ENCODE peak calls at places on chromosomes 16 and 17, in four cellular contexts. E, B, J and R are unnamed samples.

GRCh38 chr16:2023098-2023925 is 3.4 kb upstream of the NHERF2 start:
- DNase-seq in E (peak), B (peak), J (peak), R (peak)

GRCh38 chr17:45284176-45285140 is 22.6 kb upstream of the SPATA32 start:
- DNase-seq in E (no peak), B (no peak), J (no peak), R (no peak)

GRCh38 chr17:67520282-67520906 is 143.3 kb downstream of the PITPNC1 start:
- DNase-seq in E (no peak), B (no peak), J (no peak), R (no peak)

GRCh38 chr16:86075488-86075785 is 176.5 kb downstream of the IRF8 start:
- DNase-seq in E (no peak), B (no peak), J (no peak), R (no peak)

GRCh38 chr16:87550510-87550961 is 51.8 kb upstream of the JPH3 start:
- DNase-seq in E (peak), B (peak), J (peak), R (peak)

GRCh38 chr16:85683363-85683762 is 5.4 kb downstream of the GINS2 start:
- DNase-seq in E (no peak), B (no peak), J (no peak), R (no peak)

GRCh38 chr16:57916735-57917450 is 54.0 kb downstream of the CNGB1 start:
- DNase-seq in E (no peak), B (no peak), J (no peak), R (no peak)

GRCh38 chr17:40366861-40367518 is 2.5 kb upstream of the GJD3 start:
- DNase-seq in E (no peak), B (no peak), J (peak), R (no peak)

GRCh38 chr16:75252946-75253911 is 1.8 kb upstream of the BCAR1 start:
- DNase-seq in E (no peak), B (no peak), J (no peak), R (no peak)

GRCh38 chr16:55678061-55678935 is 22.5 kb downstream of the SLC6A2 start:
- DNase-seq in E (no peak), B (no peak), J (no peak), R (no peak)

GRCh38 chr17:47934856-47935255 is 6.5 kb upstream of the PNPO start:
- DNase-seq in E (no peak), B (no peak), J (no peak), R (no peak)

GRCh38 chr17:15463363-15463762 is 4.1 kb downstream of the CDRT4 start:
- DNase-seq in E (no peak), B (no peak), J (no peak), R (no peak)

GRCh38 chr17:66255112-66255511 is 25.9 kb upstream of the APOH start:
- DNase-seq in E (no peak), B (peak), J (peak), R (no peak)

GRCh38 chr17:39016193-39017153 is 49.3 kb upstream of the FBXO47 start:
- DNase-seq in E (no peak), B (no peak), J (no peak), R (no peak)

GRCh38 chr17:39015546-39015935 is 48.3 kb upstream of the FBXO47 start:
- DNase-seq in E (no peak), B (no peak), J (no peak), R (no peak)

GRCh38 chr17:39014044-39014794 is 47.0 kb upstream of the FBXO47 start:
- DNase-seq in E (no peak), B (no peak), J (peak), R (no peak)

GRCh38 chr17:39014795-39015545 is 47.8 kb upstream of the FBXO47 start:
- DNase-seq in E (no peak), B (no peak), J (no peak), R (no peak)

DNA sequence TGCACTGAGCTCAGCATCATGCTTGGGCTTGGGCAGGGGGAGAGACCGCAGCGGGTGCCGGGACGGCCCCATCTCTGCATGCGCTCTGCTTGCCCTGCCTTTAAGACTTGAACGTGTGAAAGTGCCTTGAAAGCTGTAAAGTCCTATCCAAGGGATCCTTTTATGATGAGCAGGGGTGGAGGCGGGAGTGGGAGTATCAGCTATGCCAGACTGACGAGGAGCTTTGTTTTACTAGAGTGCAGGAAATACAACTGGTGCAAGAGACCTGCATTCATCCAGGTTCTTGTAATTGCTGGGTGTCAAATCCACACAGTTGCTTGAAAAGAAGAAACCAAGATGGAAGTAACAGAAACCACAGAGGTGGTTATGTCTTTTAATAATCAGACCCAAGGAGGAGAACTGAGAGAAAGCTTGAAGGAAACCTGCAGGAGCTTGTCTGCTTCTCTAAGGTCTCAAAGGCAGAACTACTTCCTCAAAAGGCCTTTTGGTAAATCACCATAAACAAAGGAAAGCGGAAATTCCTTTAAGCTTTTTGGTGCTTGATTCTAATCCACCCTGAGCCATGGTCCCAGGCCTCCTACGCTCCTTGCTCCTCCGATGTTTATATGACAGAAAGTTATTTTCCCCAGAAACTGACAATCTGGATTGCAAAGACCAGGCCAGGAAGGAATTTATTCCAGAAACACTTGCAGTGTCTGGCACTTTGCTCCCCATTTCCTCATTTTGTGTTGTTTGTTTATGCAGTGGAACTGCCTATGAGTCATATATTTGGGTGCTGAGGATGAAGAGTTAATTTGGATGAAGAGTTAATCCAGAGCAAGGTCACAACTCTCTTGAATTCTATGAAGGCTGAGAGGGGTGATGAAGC is 51.3 kb upstream of the FBXO47 start:
- DNase-seq in E (peak), B (no peak), J (no peak), R (no peak)
- TF ChIP-seq POLR2AphosphoS5 in E (no peak), B (no peak), J (no peak), R (no peak)

DNA sequence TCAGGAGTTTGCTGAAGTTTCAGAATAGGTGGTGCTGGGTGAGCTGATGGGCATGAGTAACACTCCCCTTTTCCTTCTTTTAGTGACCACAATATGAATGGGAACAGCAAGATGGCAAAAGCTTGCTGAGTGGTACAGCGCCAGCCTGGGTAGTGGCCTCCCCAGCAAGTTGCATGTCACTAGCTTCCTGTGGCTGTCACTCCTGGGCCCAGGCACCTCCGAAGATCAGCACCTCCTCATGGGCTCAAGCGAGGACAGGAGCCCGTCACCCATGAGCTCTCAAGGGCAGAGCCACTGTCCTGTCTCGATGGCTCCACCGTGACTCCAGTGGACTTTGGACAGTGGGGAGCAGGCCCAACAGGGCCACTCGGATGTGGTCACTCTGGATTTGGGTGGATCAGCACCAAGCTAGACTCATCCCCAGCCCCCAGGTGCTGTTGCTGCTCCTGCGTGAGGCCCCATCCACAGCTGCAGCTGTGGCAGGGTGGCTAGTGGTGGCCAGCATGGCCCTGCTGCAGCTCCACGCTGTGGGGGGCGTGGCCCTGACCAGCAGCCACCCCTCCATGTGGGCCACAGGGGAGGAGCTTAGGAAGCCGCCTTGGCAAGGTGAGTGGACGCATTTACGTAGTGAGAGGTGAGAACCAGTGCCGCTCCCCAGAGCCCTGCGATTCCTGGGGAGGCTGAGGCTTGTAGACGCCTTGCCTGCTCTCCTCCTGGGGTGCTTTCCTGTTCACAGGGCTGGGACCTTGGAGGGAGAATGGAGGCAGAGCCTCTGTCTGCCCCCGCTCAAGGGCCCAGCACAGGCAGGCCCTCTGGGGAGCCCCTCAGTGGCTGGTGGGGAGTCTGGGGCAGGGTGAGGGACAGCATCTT is 13.6 kb upstream of the DNASE1 start:
- DNase-seq in E (no peak), B (no peak), J (peak), R (no peak)
- TF ChIP-seq TAF1 in E (no peak), B (no peak), J (no peak), R (no peak)

GRCh38 chr17:79224903-79225302 is 150.3 kb downstream of the ENGASE start:
- DNase-seq in E (no peak), B (no peak), J (no peak), R (no peak)

GRCh38 chr17:79224476-79224875 is 149.9 kb downstream of the ENGASE start:
- DNase-seq in E (no peak), B (peak), J (no peak), R (no peak)

GRCh38 chr17:79223471-79223870 is 148.8 kb downstream of the ENGASE start:
- DNase-seq in E (no peak), B (peak), J (no peak), R (no peak)

GRCh38 chr17:79223953-79224352 is 149.3 kb downstream of the ENGASE start:
- DNase-seq in E (no peak), B (no peak), J (no peak), R (no peak)

DNA sequence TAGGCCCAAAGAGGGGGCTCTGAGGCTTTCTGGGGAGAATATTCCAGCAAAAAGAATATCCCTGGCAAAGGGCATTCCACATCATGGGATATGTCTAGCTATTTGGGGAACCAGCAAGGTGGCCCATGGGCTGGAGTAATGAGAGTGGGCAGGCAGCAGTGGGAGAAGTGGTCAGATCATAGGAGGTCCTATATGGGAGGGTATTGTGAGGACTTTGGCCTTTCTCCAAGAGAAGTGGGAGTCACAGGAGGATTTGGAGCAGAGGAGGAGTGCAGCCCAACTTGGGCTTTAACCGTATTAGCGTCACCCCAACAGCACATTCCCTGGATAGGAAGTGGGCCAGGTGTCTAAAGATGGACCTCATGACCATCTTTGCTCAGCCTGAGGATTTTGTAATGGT is 151.4 kb downstream of the ENGASE start:
- DNase-seq in E (no peak), B (no peak), J (no peak), R (no peak)
- TF ChIP-seq POLR2AphosphoS5 in E (no peak), B (no peak), J (no peak), R (no peak)

GRCh38 chr16:68469728-68470460 is 21.6 kb upstream of the SMPD3 start:
- DNase-seq in E (no peak), B (no peak), J (no peak), R (no peak)
- TF ChIP-seq TAF1 in E (no peak), B (no peak), J (no peak), R (no peak)

GRCh38 chr16:30896890-30897730 is 696 bp downstream of the CTF1 start:
- DNase-seq in E (peak), B (peak), J (peak), R (peak)
- TF ChIP-seq POLR2AphosphoS5 in E (peak), B (peak), J (peak), R (no peak)

DNA sequence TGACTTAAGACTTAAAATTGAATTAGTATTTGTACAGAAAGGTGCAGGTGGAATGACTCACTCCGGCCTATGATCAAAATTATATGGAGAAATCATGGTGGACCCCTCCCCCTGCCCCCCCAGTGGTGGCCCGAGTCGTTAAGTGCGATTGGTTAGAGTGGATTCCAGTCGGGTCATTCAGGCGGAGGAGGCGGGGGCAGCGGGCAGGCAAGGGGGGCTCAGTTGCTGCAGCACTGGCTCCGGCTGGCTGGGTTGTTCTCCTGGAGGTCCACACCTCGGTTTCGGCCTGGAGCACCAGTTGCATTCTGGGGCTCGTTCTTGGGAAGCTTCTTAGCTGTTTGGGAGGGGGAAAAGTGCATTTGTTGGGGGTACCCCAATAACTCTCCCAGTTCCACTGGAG is 3.0 kb downstream of the HSPB9 start:
- DNase-seq in E (no peak), B (no peak), J (no peak), R (no peak)
- TF ChIP-seq TAF1 in E (no peak), B (no peak), J (no peak), R (no peak)

GRCh38 chr16:10240854-10241613 is 58.8 kb upstream of the GRIN2A start:
- DNase-seq in E (no peak), B (no peak), J (peak), R (no peak)
- TF ChIP-seq POLR2AphosphoS5 in E (no peak), B (no peak), J (no peak), R (no peak)